ENCODE peak calls at places on chromosomes 1 and 21, in five cellular contexts. F is mesothelial cell of epicardium, K is transverse colon, E is ovary, L is GM12865. I is an unnamed sample.

GRCh38 chr1:113073457-113073950 is 506 bp downstream of the LRIG2 start:
- DNase-seq in F (peak), K (peak), L (peak), E (peak), I (no peak)

GRCh38 chr1:181456551-181456950 is 26.8 kb upstream of the CACNA1E start:
- DNase-seq in E (no peak), L (no peak), K (no peak), F (no peak), I (no peak)

GRCh38 chr1:32215629-32216505 is 6.3 kb downstream of the TMEM234 start:
- DNase-seq in L (peak), E (peak), F (no peak), K (peak), I (peak)

GRCh38 chr1:55402117-55402516 is 187.0 kb upstream of the USP24 start:
- DNase-seq in L (no peak), F (no peak), E (no peak), K (no peak), I (no peak)

GRCh38 chr1:154353460-154353904 is 28.2 kb downstream of the ATP8B2 start:
- DNase-seq in F (no peak), K (peak), E (no peak), L (peak), I (peak)

GRCh38 chr1:77342745-77343144 is 60.9 kb downstream of the AK5 start:
- DNase-seq in E (no peak), L (no peak), F (no peak), K (no peak), I (no peak)

GRCh38 chr1:238439483-238439882 is 548.8 kb upstream of the ZP4 start:
- DNase-seq in L (no peak), F (no peak), K (no peak), E (no peak), I (no peak)

GRCh38 chr1:162530318-162530984 is 31.1 kb upstream of the UAP1 start:
- DNase-seq in F (no peak), K (peak), L (peak), E (no peak), I (no peak)

GRCh38 chr1:95752515-95753381 is 518.7 kb downstream of the RWDD3 start:
- DNase-seq in K (no peak), L (peak), E (no peak), F (no peak), I (no peak)

GRCh38 chr21:40967771-40968170 is 120.8 kb upstream of the DSCAM start:
- DNase-seq in E (no peak), F (no peak), L (no peak), K (no peak), I (no peak)

GRCh38 chr1:231590453-231591198 is 36.0 kb upstream of the DISC1 start:
- DNase-seq in F (peak), L (peak), K (peak), E (peak), I (peak)

GRCh38 chr1:223662943-223663342 is 2.6 kb downstream of the CAPN8 start:
- DNase-seq in K (no peak), L (no peak), E (no peak), F (no peak), I (no peak)

GRCh38 chr1:48051466-48052126 is 54.4 kb upstream of the TRABD2B start:
- DNase-seq in F (no peak), L (no peak), K (no peak), E (no peak), I (no peak)

GRCh38 chr1:38598118-38598517 is 261.5 kb downstream of the RRAGC start:
- DNase-seq in L (no peak), F (no peak), E (no peak), K (no peak), I (no peak)

GRCh38 chr1:7388488-7389185 is 382.5 kb upstream of the VAMP3 start:
- DNase-seq in F (no peak), K (no peak), E (peak), L (no peak), I (no peak)

GRCh38 chr1:12179111-12179519 is 12.3 kb downstream of the TNFRSF1B start:
- DNase-seq in L (peak), F (no peak), E (no peak), K (peak), I (peak)

GRCh38 chr21:45887788-45888187 is 93.8 kb upstream of the COL6A1 start:
- DNase-seq in L (no peak), F (no peak), K (no peak), E (no peak), I (no peak)

GRCh38 chr1:22665752-22666151 is 12.7 kb downstream of the C1QB start:
- DNase-seq in K (peak), F (no peak), E (peak), L (no peak), I (peak)

GRCh38 chr1:171017431-171017830 is 73.3 kb upstream of the FMO3 start:
- DNase-seq in K (no peak), L (no peak), F (no peak), E (no peak), I (no peak)

GRCh38 chr1:157133431-157133830 is 4.8 kb downstream of the ETV3 start:
- DNase-seq in F (no peak), E (no peak), L (no peak), K (no peak), I (peak)

GRCh38 chr1:11761988-11762406 is at the start of gene C1orf167:
- DNase-seq in E (no peak), K (no peak), F (no peak), L (peak), I (peak)

GRCh38 chr21:46617267-46618051 is 12.6 kb upstream of the S100B start:
- DNase-seq in E (no peak), F (no peak), L (no peak), K (no peak), I (no peak)

GRCh38 chr1:201702936-201703335 is 126.0 kb upstream of the IPO9 start:
- DNase-seq in E (no peak), L (no peak), K (no peak), F (no peak), I (no peak)

GRCh38 chr21:26159869-26160268 is 10.7 kb downstream of the APP start:
- DNase-seq in L (no peak), F (no peak), K (no peak), E (no peak), I (no peak)

GRCh38 chr1:202615501-202616354 is 94.5 kb downstream of the SYT2 start:
- DNase-seq in E (no peak), L (peak), K (peak), F (no peak), I (peak)

GRCh38 chr1:208228026-208228425 is 16.2 kb downstream of the PLXNA2 start:
- DNase-seq in L (no peak), E (no peak), F (no peak), K (no peak), I (no peak)

GRCh38 chr1:200877839-200878551 is 5.2 kb downstream of the GPR25 start:
- DNase-seq in L (peak), F (no peak), K (no peak), E (no peak), I (peak)

GRCh38 chr21:15754640-15755039 is 24.9 kb downstream of the USP25 start:
- DNase-seq in E (no peak), L (no peak), K (no peak), F (no peak), I (no peak)

GRCh38 chr1:183278736-183279591 is 92.9 kb downstream of the LAMC2 start:
- DNase-seq in L (no peak), E (no peak), F (no peak), K (no peak), I (no peak)

GRCh38 chr1:220375715-220376114 is 103.5 kb upstream of the RAB3GAP2 start:
- DNase-seq in E (no peak), K (no peak), L (no peak), F (no peak), I (no peak)

GRCh38 chr1:65174585-65174984 is 26.6 kb downstream of the AK4 start:
- DNase-seq in K (peak), L (peak), E (peak), F (no peak), I (no peak)

GRCh38 chr21:42421018-42421793 is 17.5 kb downstream of the UBASH3A start:
- DNase-seq in K (peak), F (no peak), E (no peak), L (no peak), I (peak)

DNA sequence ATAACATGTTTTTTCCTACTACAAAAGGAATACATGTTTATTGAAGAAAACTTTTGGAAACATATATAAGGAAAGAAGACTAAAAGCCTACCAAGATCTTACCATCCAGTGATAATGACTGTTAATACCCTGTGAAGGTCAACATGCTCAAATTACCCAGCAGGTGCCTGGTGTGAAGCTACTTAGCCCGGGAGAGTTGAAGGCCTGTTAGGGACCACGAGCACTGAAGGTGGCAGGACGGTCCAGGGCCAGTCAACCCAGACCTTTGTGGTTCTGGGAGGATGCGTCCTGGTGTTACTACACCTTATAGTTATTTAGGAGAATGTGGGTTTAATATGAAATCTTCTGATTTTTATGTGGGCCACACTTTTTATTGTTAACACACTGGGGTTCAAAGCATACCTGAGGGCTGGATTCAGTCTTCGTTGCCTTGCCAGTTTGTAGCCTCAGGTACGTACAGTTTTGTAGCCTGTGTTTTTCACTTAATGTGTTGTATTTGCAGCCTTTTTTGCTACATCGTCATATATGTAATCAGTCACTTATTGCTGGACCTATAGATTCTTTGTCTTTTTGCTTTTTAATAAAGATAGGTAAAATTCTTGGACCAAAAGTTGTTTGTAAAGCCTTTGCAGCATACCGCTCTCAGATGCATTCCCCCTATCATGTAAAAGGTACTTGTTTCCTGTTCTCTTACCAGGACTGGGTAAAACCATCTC is 9.8 kb downstream of the ITSN1 start:
- DNase-seq in L (no peak), F (no peak), K (no peak), E (no peak), I (no peak)
- TF ChIP-seq CTCF in L (no peak), F (no peak), K (no peak), E (no peak), I (no peak)

GRCh38 chr21:21690068-21690665 is 692.0 kb downstream of the NCAM2 start:
- DNase-seq in F (no peak), L (no peak), E (no peak), K (no peak), I (no peak)

DNA sequence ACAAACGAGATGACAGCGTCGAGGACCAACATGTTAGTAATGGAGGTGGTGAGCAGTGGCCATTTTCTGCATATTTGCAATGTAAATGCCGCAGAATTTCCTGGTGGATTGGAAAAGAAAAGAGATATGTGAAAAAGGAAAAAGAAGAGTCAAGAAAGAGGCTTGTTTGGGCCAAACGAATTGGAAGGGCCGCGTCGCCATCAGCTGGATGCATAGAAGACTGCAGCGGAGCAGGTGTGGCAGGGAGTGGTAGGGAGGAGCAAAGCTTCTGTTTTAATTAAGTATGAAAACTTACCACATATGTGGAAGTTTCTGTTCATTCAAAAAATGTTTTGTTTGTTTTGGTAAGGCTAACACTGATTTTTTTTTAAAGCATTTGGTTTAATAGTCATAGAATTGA is 690.7 kb downstream of the NCAM2 start:
- DNase-seq in E (no peak), F (no peak), K (no peak), L (no peak), I (peak)
- TF ChIP-seq CTCF in E (no peak), F (no peak), K (no peak), L (no peak), I (no peak)

DNA sequence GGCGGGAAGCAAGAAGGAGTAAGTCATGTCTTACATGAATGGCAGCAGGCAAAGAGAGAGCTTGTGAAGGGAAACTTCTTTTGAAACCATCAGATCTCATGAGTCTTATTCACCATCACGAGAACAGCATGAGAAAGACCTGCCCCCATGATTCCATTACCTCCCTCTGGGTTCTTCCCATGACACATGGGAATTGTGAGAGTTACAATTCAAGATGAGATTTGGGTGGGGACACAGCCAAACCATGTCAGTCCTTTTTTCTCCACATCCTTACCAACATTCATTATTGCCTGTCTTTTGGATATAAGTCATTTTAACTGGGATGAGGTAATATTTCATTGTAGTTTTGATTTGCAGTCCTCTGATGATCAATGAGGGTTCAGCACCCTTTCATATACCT is 81.0 kb downstream of the DIRAS3 start:
- DNase-seq in F (no peak), K (no peak), L (no peak), E (no peak), I (no peak)
- TF ChIP-seq CTCF in F (no peak), K (no peak), L (no peak), E (no peak), I (no peak)

GRCh38 chr1:67503974-67504373 is 73.8 kb upstream of the SERBP1 start:
- DNase-seq in L (no peak), E (no peak), F (no peak), K (no peak), I (no peak)
- TF ChIP-seq CTCF in L (no peak), E (no peak), F (no peak), K (no peak), I (no peak)

GRCh38 chr1:226627050-226627755 is 78.6 kb downstream of the STUM start:
- DNase-seq in K (no peak), L (no peak), F (no peak), E (peak), I (no peak)
- TF ChIP-seq CTCF in K (no peak), L (no peak), F (no peak), E (no peak), I (no peak)

GRCh38 chr1:179953974-179954493 is 576 bp upstream of the CEP350 start:
- DNase-seq in F (no peak), E (peak), L (peak), K (peak), I (peak)
- TF ChIP-seq CTCF in F (no peak), E (no peak), L (peak), K (peak), I (peak)

GRCh38 chr1:167698313-167698712 is 23.5 kb upstream of the MPZL1 start:
- DNase-seq in K (no peak), E (no peak), F (no peak), L (no peak), I (no peak)
- TF ChIP-seq CTCF in K (no peak), E (no peak), F (no peak), L (no peak), I (no peak)